ENCODE peak calls at places on chromosome 19, in five cellular contexts. One of them, this sample, is unnamed.

GRCh38 chr19:9757544-9758501 is 10.7 kb downstream of the ZNF846 start:
- DNase-seq in GM23338: peak; percentile 28
- DNase-seq in upper lobe of left lung: no peak
- DNase-seq in spleen: no peak
- DNase-seq in Panc1: no peak
- DNase-seq in this sample: no peak

GRCh38 chr19:37128821-37129177 is 43.7 kb downstream of the ZNF585A start:
- DNase-seq in spleen: no peak
- DNase-seq in GM23338: no peak
- DNase-seq in upper lobe of left lung: no peak
- DNase-seq in Panc1: no peak
- DNase-seq in this sample: no peak

GRCh38 chr19:45872095-45872919 is 8.2 kb downstream of the FOXA3 start:
- DNase-seq in spleen: no peak
- DNase-seq in upper lobe of left lung: peak; percentile 72
- DNase-seq in GM23338: no peak
- DNase-seq in Panc1: no peak
- DNase-seq in this sample: no peak

GRCh38 chr19:16204005-16204294 is 6.2 kb downstream of the AP1M1 start:
- DNase-seq in upper lobe of left lung: no peak
- DNase-seq in Panc1: no peak
- DNase-seq in GM23338: no peak
- DNase-seq in spleen: no peak
- DNase-seq in this sample: no peak

GRCh38 chr19:15136234-15136954 is 29.2 kb downstream of the SYDE1 start:
- DNase-seq in Panc1: no peak
- DNase-seq in upper lobe of left lung: no peak
- DNase-seq in GM23338: no peak
- DNase-seq in spleen: no peak
- DNase-seq in this sample: no peak

GRCh38 chr19:22257381-22257780 is 28.9 kb upstream of the ZNF729 start:
- DNase-seq in Panc1: no peak
- DNase-seq in GM23338: no peak
- DNase-seq in spleen: no peak
- DNase-seq in upper lobe of left lung: no peak
- DNase-seq in this sample: no peak

GRCh38 chr19:15469513-15470297 is 5.4 kb upstream of the RASAL3 start:
- DNase-seq in Panc1: no peak
- DNase-seq in upper lobe of left lung: peak; percentile 86
- DNase-seq in spleen: peak; percentile 81
- DNase-seq in GM23338: peak; percentile 74
- DNase-seq in this sample: no peak

GRCh38 chr19:45952341-45952690 is 21.3 kb downstream of the NOVA2 start:
- DNase-seq in GM23338: no peak
- DNase-seq in Panc1: no peak
- DNase-seq in upper lobe of left lung: no peak
- DNase-seq in spleen: no peak
- DNase-seq in this sample: no peak

GRCh38 chr19:53670345-53670744 is 38.5 kb downstream of the DPRX start:
- DNase-seq in Panc1: no peak
- DNase-seq in GM23338: no peak
- DNase-seq in upper lobe of left lung: no peak
- DNase-seq in spleen: no peak
- DNase-seq in this sample: no peak

GRCh38 chr19:38660724-38661123 is 13.3 kb downstream of the ACTN4 start:
- DNase-seq in Panc1: no peak
- DNase-seq in upper lobe of left lung: no peak
- DNase-seq in GM23338: no peak
- DNase-seq in spleen: no peak
- DNase-seq in this sample: no peak

GRCh38 chr19:5057860-5058259 is 88.9 kb downstream of the KDM4B start:
- DNase-seq in Panc1: no peak
- DNase-seq in GM23338: peak; percentile 46
- DNase-seq in upper lobe of left lung: no peak
- DNase-seq in spleen: no peak
- DNase-seq in this sample: no peak

GRCh38 chr19:56601375-56601774 is 6.3 kb downstream of the ZNF71 start:
- DNase-seq in GM23338: no peak
- DNase-seq in Panc1: no peak
- DNase-seq in spleen: no peak
- DNase-seq in upper lobe of left lung: no peak
- DNase-seq in this sample: no peak

GRCh38 chr19:58558066-58558622 is at the start of gene UBE2M:
- DNase-seq in GM23338: peak; percentile 63
- DNase-seq in upper lobe of left lung: no peak
- DNase-seq in Panc1: no peak
- DNase-seq in spleen: peak; percentile 95
- DNase-seq in this sample: no peak

GRCh38 chr19:13764821-13765394 is 586 bp downstream of the MRI1 start:
- DNase-seq in spleen: peak; percentile 89
- DNase-seq in GM23338: peak; percentile 58
- DNase-seq in Panc1: no peak
- DNase-seq in upper lobe of left lung: peak; percentile 91
- DNase-seq in this sample: no peak

GRCh38 chr19:17522988-17523872 is 11.8 kb downstream of the PGLS start:
- DNase-seq in upper lobe of left lung: peak; percentile 79
- DNase-seq in Panc1: no peak
- DNase-seq in spleen: peak; percentile 97
- DNase-seq in GM23338: no peak
- DNase-seq in this sample: no peak

GRCh38 chr19:39336483-39336882 is 640 bp upstream of the GMFG start:
- DNase-seq in Panc1: no peak
- DNase-seq in spleen: no peak
- DNase-seq in GM23338: no peak
- DNase-seq in upper lobe of left lung: no peak
- DNase-seq in this sample: no peak

GRCh38 chr19:47351545-47351944 is 2.4 kb downstream of the DHX34 start:
- DNase-seq in Panc1: no peak
- DNase-seq in upper lobe of left lung: no peak
- DNase-seq in spleen: no peak
- DNase-seq in GM23338: peak; percentile 60
- DNase-seq in this sample: no peak

GRCh38 chr19:16116067-16116466 is 4.4 kb downstream of the RAB8A start:
- DNase-seq in upper lobe of left lung: no peak
- DNase-seq in GM23338: no peak
- DNase-seq in Panc1: no peak
- DNase-seq in spleen: no peak
- DNase-seq in this sample: no peak

GRCh38 chr19:45069056-45069455 is 7.2 kb downstream of the ZNF296 start:
- DNase-seq in upper lobe of left lung: peak; percentile 60
- DNase-seq in GM23338: peak; percentile 65
- DNase-seq in Panc1: no peak
- DNase-seq in spleen: no peak
- DNase-seq in this sample: peak; percentile 84

GRCh38 chr19:54352546-54352945 is 12.2 kb downstream of the LAIR1 start:
- DNase-seq in Panc1: no peak
- DNase-seq in spleen: no peak
- DNase-seq in upper lobe of left lung: no peak
- DNase-seq in GM23338: no peak
- DNase-seq in this sample: no peak

GRCh38 chr19:29714953-29715694 is at the start of gene C19orf12:
- DNase-seq in Panc1: no peak
- DNase-seq in GM23338: peak; percentile 74
- DNase-seq in upper lobe of left lung: peak; percentile 94
- DNase-seq in spleen: peak; percentile 92
- DNase-seq in this sample: peak; percentile 64

GRCh38 chr19:36215276-36216171 is 618 bp downstream of the ZNF146 start:
- DNase-seq in upper lobe of left lung: no peak
- DNase-seq in spleen: no peak
- DNase-seq in Panc1: no peak
- DNase-seq in GM23338: peak; percentile 51
- DNase-seq in this sample: no peak

GRCh38 chr19:4064551-4065260 is 2.0 kb downstream of the ZBTB7A start:
- DNase-seq in spleen: peak; percentile 93
- DNase-seq in upper lobe of left lung: peak; percentile 90
- DNase-seq in GM23338: peak; percentile 59
- DNase-seq in Panc1: no peak
- DNase-seq in this sample: no peak

GRCh38 chr19:3411636-3412035 is 45.3 kb downstream of the NFIC start:
- DNase-seq in spleen: no peak
- DNase-seq in GM23338: no peak
- DNase-seq in Panc1: no peak
- DNase-seq in upper lobe of left lung: no peak
- DNase-seq in this sample: no peak

GRCh38 chr19:19515764-19516519 is at the start of gene NDUFA13:
- DNase-seq in Panc1: no peak
- DNase-seq in spleen: peak; percentile 96
- DNase-seq in GM23338: peak; percentile 97
- DNase-seq in upper lobe of left lung: peak; percentile 90
- DNase-seq in this sample: peak; percentile 92

GRCh38 chr19:21566073-21566472 is 60.7 kb downstream of the ZNF429 start:
- DNase-seq in Panc1: no peak
- DNase-seq in spleen: no peak
- DNase-seq in upper lobe of left lung: no peak
- DNase-seq in GM23338: no peak
- DNase-seq in this sample: no peak

GRCh38 chr19:39306075-39306474 is 9.9 kb downstream of the IFNL1 start:
- DNase-seq in upper lobe of left lung: no peak
- DNase-seq in Panc1: no peak
- DNase-seq in spleen: no peak
- DNase-seq in GM23338: no peak
- DNase-seq in this sample: no peak

GRCh38 chr19:45528149-45528743 is 21.0 kb downstream of the VASP start:
- DNase-seq in spleen: no peak
- DNase-seq in GM23338: peak; percentile 85
- DNase-seq in Panc1: no peak
- DNase-seq in upper lobe of left lung: no peak
- DNase-seq in this sample: peak; percentile 50

GRCh38 chr19:16378291-16378889 is 53.8 kb downstream of the KLF2 start:
- DNase-seq in upper lobe of left lung: no peak
- DNase-seq in spleen: peak; percentile 67
- DNase-seq in Panc1: no peak
- DNase-seq in GM23338: no peak
- DNase-seq in this sample: no peak

GRCh38 chr19:45045671-45046353 is 7.0 kb downstream of the CLASRP start:
- DNase-seq in Panc1: no peak
- DNase-seq in GM23338: no peak
- DNase-seq in upper lobe of left lung: no peak
- DNase-seq in spleen: no peak
- DNase-seq in this sample: no peak

GRCh38 chr19:30227661-30228112 is 144.5 kb upstream of the ZNF536 start:
- DNase-seq in spleen: peak; percentile 82
- DNase-seq in Panc1: no peak
- DNase-seq in upper lobe of left lung: peak; percentile 93
- DNase-seq in GM23338: peak; percentile 85
- DNase-seq in this sample: no peak

GRCh38 chr19:43229315-43229714 is 23.9 kb upstream of the PSG4 start:
- DNase-seq in GM23338: peak; percentile 52
- DNase-seq in spleen: no peak
- DNase-seq in upper lobe of left lung: no peak
- DNase-seq in Panc1: no peak
- DNase-seq in this sample: no peak

GRCh38 chr19:18112989-18113478 is 15.5 kb downstream of the MAST3 start:
- DNase-seq in spleen: peak; percentile 94
- DNase-seq in Panc1: no peak
- DNase-seq in upper lobe of left lung: peak; percentile 89
- DNase-seq in GM23338: peak; percentile 94
- DNase-seq in this sample: peak; percentile 73

GRCh38 chr19:51639916-51640315 is 6.7 kb downstream of the SIGLEC14 start:
- DNase-seq in upper lobe of left lung: no peak
- DNase-seq in spleen: no peak
- DNase-seq in Panc1: no peak
- DNase-seq in GM23338: no peak
- DNase-seq in this sample: no peak

GRCh38 chr19:37077615-37077928 is 661 bp upstream of the ZNF420 start:
- DNase-seq in upper lobe of left lung: no peak
- DNase-seq in Panc1: no peak
- DNase-seq in GM23338: no peak
- DNase-seq in spleen: no peak
- DNase-seq in this sample: no peak

GRCh38 chr19:3335431-3336350 is 30.7 kb upstream of the NFIC start:
- DNase-seq in GM23338: no peak
- DNase-seq in Panc1: no peak
- DNase-seq in upper lobe of left lung: no peak
- DNase-seq in spleen: no peak
- DNase-seq in this sample: no peak

GRCh38 chr19:11481777-11482383 is 1.0 kb upstream of the ELAVL3 start:
- DNase-seq in upper lobe of left lung: peak; percentile 89
- DNase-seq in Panc1: peak; percentile 53
- DNase-seq in GM23338: peak; percentile 95
- DNase-seq in spleen: peak; percentile 84
- DNase-seq in this sample: no peak
- TF ChIP-seq POLR2AphosphoS5 in upper lobe of left lung: no peak
- TF ChIP-seq POLR2AphosphoS5 in Panc1: peak; percentile 71
- TF ChIP-seq POLR2AphosphoS5 in GM23338: peak; percentile 29
- TF ChIP-seq POLR2AphosphoS5 in spleen: peak; percentile 6
- TF ChIP-seq POLR2AphosphoS5 in this sample: no peak

GRCh38 chr19:50326101-50326664 is 3.0 kb downstream of the KCNC3 start:
- DNase-seq in spleen: peak; percentile 69
- DNase-seq in GM23338: peak; percentile 64
- DNase-seq in upper lobe of left lung: peak; percentile 80
- DNase-seq in Panc1: no peak
- DNase-seq in this sample: no peak
- H3K4me3 ChIP-seq in spleen: peak overlapping the region; percentile 44
- H3K4me3 ChIP-seq in GM23338: peak overlapping the region; percentile 86
- H3K4me3 ChIP-seq in upper lobe of left lung: no peak overlapping the region
- H3K4me3 ChIP-seq in Panc1: peak overlapping the region; percentile 5
- H3K4me3 ChIP-seq in this sample: no peak overlapping the region

GRCh38 chr19:33217881-33218280 is 7.8 kb downstream of the SLC7A10 start:
- DNase-seq in spleen: no peak
- DNase-seq in GM23338: no peak
- DNase-seq in Panc1: no peak
- DNase-seq in upper lobe of left lung: no peak
- DNase-seq in this sample: no peak

GRCh38 chr19:33221641-33222040 is 4.0 kb downstream of the SLC7A10 start:
- DNase-seq in spleen: no peak
- DNase-seq in GM23338: no peak
- DNase-seq in Panc1: no peak
- DNase-seq in upper lobe of left lung: no peak
- DNase-seq in this sample: no peak

GRCh38 chr19:33220115-33220514 is 5.5 kb downstream of the SLC7A10 start:
- DNase-seq in upper lobe of left lung: no peak
- DNase-seq in GM23338: no peak
- DNase-seq in spleen: no peak
- DNase-seq in Panc1: no peak
- DNase-seq in this sample: no peak

GRCh38 chr19:33220735-33221134 is 4.9 kb downstream of the SLC7A10 start:
- DNase-seq in spleen: no peak
- DNase-seq in Panc1: no peak
- DNase-seq in upper lobe of left lung: no peak
- DNase-seq in GM23338: no peak
- DNase-seq in this sample: no peak

GRCh38 chr19:33219261-33219812 is 6.3 kb downstream of the SLC7A10 start:
- DNase-seq in spleen: no peak
- DNase-seq in GM23338: peak; percentile 62
- DNase-seq in Panc1: no peak
- DNase-seq in upper lobe of left lung: no peak
- DNase-seq in this sample: no peak
- TF ChIP-seq CTCF in spleen: no peak
- TF ChIP-seq CTCF in GM23338: peak; percentile 50
- TF ChIP-seq CTCF in Panc1: peak; percentile 79
- TF ChIP-seq CTCF in upper lobe of left lung: no peak
- TF ChIP-seq CTCF in this sample: no peak

GRCh38 chr19:35117791-35118190 is 2.2 kb downstream of the FXYD3 start:
- DNase-seq in Panc1: no peak
- DNase-seq in GM23338: no peak
- DNase-seq in upper lobe of left lung: no peak
- DNase-seq in spleen: no peak
- DNase-seq in this sample: no peak
- TF ChIP-seq POLR2AphosphoS5 in Panc1: no peak
- TF ChIP-seq POLR2AphosphoS5 in GM23338: no peak
- TF ChIP-seq POLR2AphosphoS5 in upper lobe of left lung: no peak
- TF ChIP-seq POLR2AphosphoS5 in spleen: no peak
- TF ChIP-seq POLR2AphosphoS5 in this sample: no peak